ENCODE peak calls at places on chromosomes 7 and 10, in seven cellular contexts. U is upper lobe of right lung, C is ovary, F is fibroblast of pulmonary artery, D is lower lobe of right lung, A is nephron progenitor cell, T is colonic mucosa. M is an unnamed sample.

GRCh38 chr10:132538790-132539421 is 1.3 kb downstream of the INPP5A start:
- DNase-seq in C (peak), F (no peak), U (no peak), D (peak), A (no peak), T (no peak), M (peak)

GRCh38 chr10:59757966-59758365 is 4.7 kb upstream of the MRLN start:
- DNase-seq in F (peak), C (no peak), A (no peak), D (no peak), T (no peak), U (no peak), M (no peak)

GRCh38 chr7:26555971-26556830 is 264.5 kb downstream of the SNX10 start:
- DNase-seq in T (no peak), D (no peak), A (no peak), C (no peak), U (no peak), F (no peak), M (no peak)

GRCh38 chr7:44713141-44713540 is 35.5 kb upstream of the ZMIZ2 start:
- DNase-seq in C (no peak), T (no peak), F (no peak), U (no peak), D (no peak), A (no peak), M (peak)

GRCh38 chr7:99497771-99498545 is 2.1 kb downstream of the ZNF394 start:
- DNase-seq in C (no peak), U (no peak), D (no peak), T (no peak), F (no peak), A (no peak), M (no peak)

GRCh38 chr10:69389827-69390490 is 26.8 kb downstream of the TACR2 start:
- DNase-seq in C (no peak), F (peak), D (no peak), A (no peak), T (no peak), U (no peak), M (no peak)

GRCh38 chr7:139776486-139777303 is 1.1 kb downstream of the HIPK2 start:
- DNase-seq in T (peak), C (no peak), U (peak), F (peak), A (no peak), D (no peak), M (no peak)

GRCh38 chr10:129761981-129762956 is 201.8 kb downstream of the EBF3 start:
- DNase-seq in A (no peak), C (no peak), T (peak), F (no peak), U (peak), D (peak), M (no peak)

GRCh38 chr7:143318661-143319060 is 2.8 kb downstream of the CLCN1 start:
- DNase-seq in A (no peak), T (no peak), C (no peak), U (no peak), D (no peak), F (peak), M (no peak)

GRCh38 chr7:29494350-29494749 is 69.3 kb upstream of the PRR15 start:
- DNase-seq in A (no peak), F (peak), U (no peak), T (no peak), C (no peak), D (no peak), M (no peak)

GRCh38 chr7:94127026-94127425 is 122.9 kb upstream of the BET1 start:
- DNase-seq in U (no peak), C (no peak), F (no peak), A (no peak), D (no peak), T (no peak), M (no peak)

GRCh38 chr10:120368927-120369326 is 88.1 kb upstream of the PLPP4 start:
- DNase-seq in A (no peak), T (no peak), C (no peak), F (no peak), D (no peak), U (no peak), M (no peak)

GRCh38 chr10:120369831-120370230 is 87.2 kb upstream of the PLPP4 start:
- DNase-seq in A (no peak), U (no peak), C (no peak), D (no peak), T (no peak), F (no peak), M (no peak)

GRCh38 chr10:120371856-120372255 is 85.2 kb upstream of the PLPP4 start:
- DNase-seq in T (no peak), D (no peak), U (no peak), F (no peak), A (no peak), C (no peak), M (no peak)

DNA sequence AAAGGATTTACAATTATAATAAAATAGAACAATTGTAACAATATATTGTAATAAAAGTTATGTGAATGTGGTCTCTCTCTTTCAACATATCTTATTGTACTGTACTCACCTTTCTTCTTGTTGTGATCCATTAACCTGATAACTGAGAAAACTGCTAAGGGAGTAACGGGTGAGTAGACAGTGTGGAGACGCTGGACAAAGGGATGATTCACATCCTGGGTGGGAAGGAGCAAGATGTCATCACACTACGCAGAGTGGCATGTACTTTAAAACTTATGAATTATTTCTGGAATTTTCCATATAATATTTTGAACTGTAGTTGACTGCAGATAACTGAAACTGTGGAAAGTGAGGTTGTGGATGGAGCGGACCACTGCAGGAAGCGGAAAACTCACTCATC is 91.2 kb upstream of the PLPP4 start:
- DNase-seq in U (no peak), C (no peak), D (no peak), T (no peak), A (no peak), F (peak), M (no peak)
- TF ChIP-seq CTCF in U (no peak), C (no peak), D (no peak), T (no peak), A (no peak), F (no peak), M (no peak)

GRCh38 chr7:31478744-31479143 is 35.1 kb upstream of the ITPRID1 start:
- DNase-seq in F (no peak), T (no peak), A (no peak), U (no peak), D (no peak), C (no peak), M (no peak)

GRCh38 chr7:31478018-31478417 is 35.9 kb upstream of the ITPRID1 start:
- DNase-seq in A (no peak), C (no peak), F (no peak), T (no peak), U (no peak), D (no peak), M (no peak)

GRCh38 chr7:31476073-31476745 is 37.7 kb upstream of the ITPRID1 start:
- DNase-seq in U (no peak), T (no peak), A (no peak), C (no peak), F (no peak), D (no peak), M (no peak)
- TF ChIP-seq CTCF in U (no peak), T (no peak), A (no peak), C (no peak), F (no peak), D (no peak), M (no peak)

DNA sequence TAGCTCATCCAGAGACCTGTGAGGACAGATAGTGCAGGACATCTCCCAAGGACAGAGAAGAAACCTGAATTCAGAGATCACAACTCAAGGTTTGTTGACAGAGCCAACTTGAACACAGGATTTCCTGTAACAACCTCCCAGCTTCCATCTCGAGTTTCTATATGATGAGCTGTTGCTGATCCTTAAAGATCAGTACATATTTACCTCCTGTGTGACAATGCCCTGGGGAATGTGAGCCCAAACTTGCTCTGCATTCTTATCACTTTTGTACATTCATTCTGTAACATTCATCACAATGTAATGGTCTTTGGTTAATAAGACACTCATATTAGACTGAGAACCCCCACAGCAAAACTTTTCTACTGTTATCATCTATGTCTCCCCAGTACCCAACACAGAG is 468.6 kb downstream of the XPNPEP1 start:
- DNase-seq in D (no peak), A (no peak), C (no peak), T (no peak), U (no peak), F (no peak), M (no peak)
- TF ChIP-seq CTCF in D (no peak), A (no peak), C (no peak), T (no peak), U (no peak), F (no peak), M (no peak)

GRCh38 chr10:114872519-114873087 is 51.0 kb downstream of the FHIP2A start:
- DNase-seq in D (no peak), C (no peak), F (no peak), A (no peak), T (no peak), U (no peak), M (no peak)

GRCh38 chr10:114876169-114876568 is 54.6 kb downstream of the FHIP2A start:
- DNase-seq in D (no peak), F (no peak), A (no peak), T (no peak), C (no peak), U (no peak), M (no peak)

GRCh38 chr10:114877301-114877644 is 55.7 kb downstream of the FHIP2A start:
- DNase-seq in U (no peak), C (no peak), D (no peak), A (no peak), F (no peak), T (no peak), M (no peak)

GRCh38 chr10:114876602-114877300 is 55.2 kb downstream of the FHIP2A start:
- DNase-seq in U (peak), A (peak), D (peak), F (peak), T (peak), C (peak), M (no peak)

DNA sequence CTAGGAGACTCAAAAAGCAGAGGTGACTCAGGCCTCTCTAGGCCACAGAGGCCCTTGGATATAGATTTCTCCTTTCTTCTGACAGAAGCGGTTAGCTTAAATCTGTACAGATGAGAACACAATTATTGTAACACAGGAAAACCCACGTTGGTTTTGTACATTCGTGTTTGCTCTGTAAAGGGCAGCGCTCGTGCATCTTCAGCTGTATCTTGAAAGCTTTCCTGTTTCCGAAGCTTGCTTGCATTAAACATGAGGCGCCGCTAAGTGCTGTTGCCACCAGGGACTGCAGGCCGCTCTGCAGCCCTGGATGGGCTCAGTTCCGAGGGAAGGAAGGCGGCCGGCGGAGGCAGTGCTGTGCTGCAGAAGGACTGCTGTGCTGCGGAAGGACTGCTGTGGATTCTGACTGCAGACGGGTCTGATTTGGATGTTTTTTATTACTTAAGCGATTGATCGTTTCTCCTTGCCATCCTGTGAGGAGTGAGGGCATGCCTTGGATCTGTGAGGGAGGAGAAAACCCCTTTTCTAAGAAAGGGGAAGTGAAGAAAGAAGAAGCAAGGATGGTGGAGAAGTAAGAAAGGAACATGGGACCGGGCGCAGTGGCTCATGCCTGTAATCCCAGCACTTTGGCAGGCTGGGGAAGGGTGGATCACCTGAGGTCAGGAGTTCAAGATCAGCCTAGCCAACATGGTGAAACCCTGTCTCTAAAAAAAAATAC is 53.4 kb downstream of the FHIP2A start:
- DNase-seq in D (no peak), A (peak), F (peak), C (no peak), T (no peak), U (no peak), M (no peak)
- TF ChIP-seq CTCF in D (no peak), A (no peak), F (peak), C (no peak), T (no peak), U (no peak), M (peak)

DNA sequence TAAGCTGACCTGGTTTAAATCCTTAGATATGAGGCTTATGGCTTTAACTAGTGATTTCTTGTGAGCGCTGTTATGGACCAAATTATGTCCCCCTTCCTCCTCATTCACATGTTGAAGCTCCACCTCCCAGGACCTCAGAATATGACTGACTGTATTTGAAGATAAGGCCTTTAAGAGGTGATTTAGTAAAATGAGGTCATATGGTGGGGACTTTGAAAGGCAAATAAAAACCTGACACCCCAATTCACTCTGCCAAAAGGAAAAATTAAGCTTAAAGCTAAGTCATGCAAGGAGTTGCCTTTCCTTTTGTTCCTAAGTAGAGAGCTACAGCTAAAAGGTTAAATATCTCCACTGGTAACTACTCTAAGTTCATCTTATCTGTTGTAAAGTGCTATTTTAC is 36.4 kb upstream of the FIGNL1 start:
- DNase-seq in A (no peak), U (no peak), F (no peak), D (no peak), C (no peak), T (no peak), M (no peak)
- TF ChIP-seq CTCF in A (no peak), U (no peak), F (no peak), D (no peak), C (no peak), T (no peak), M (no peak)